ENCODE peak calls at places on chromosomes 5 and 9, in five cellular contexts. D, F, I, V and L are unnamed samples.
A peak's percentile ranks its signal among the peaks of the same experiment; 100 is the strongest.

GRCh38 chr9:92798358-92798757 is 33.7 kb upstream of the BICD2 start:
- DNase-seq in D (no peak), F (no peak), I (no peak), V (no peak), L (no peak)

GRCh38 chr5:106202035-106202434 is 1468.7 kb downstream of the EFNA5 start:
- DNase-seq in D (no peak), F (no peak), I (no peak), V (no peak), L (no peak)

GRCh38 chr9:109229682-109230081 is 62.6 kb upstream of the FRRS1L start:
- DNase-seq in D (no peak), F (no peak), I (no peak), V (no peak), L (no peak)

GRCh38 chr9:80928697-80929096 is 760.6 kb downstream of the TLE1 start:
- DNase-seq in D (no peak), F (no peak), I (no peak), V (no peak), L (no peak)

GRCh38 chr9:89359018-89359417 is 40.7 kb downstream of the SECISBP2 start:
- DNase-seq in D (no peak), F (no peak), I (no peak), V (no peak), L (no peak)

GRCh38 chr9:134536101-134536900 is 105.3 kb upstream of the COL5A1 start:
- DNase-seq in D (no peak), F (no peak), I (peak; percentile 72), V (no peak), L (no peak)

GRCh38 chr9:113659039-113659438 is 195.5 kb downstream of the RGS3 start:
- DNase-seq in D (no peak), F (no peak), I (no peak), V (no peak), L (no peak)

GRCh38 chr5:81965510-81965909 is 6.3 kb upstream of the ATG10 start:
- DNase-seq in D (no peak), F (no peak), I (no peak), V (no peak), L (no peak)

GRCh38 chr5:61790678-61791077 is 458.6 kb downstream of the ZSWIM6 start:
- DNase-seq in D (peak; percentile 45), F (peak; percentile 43), I (no peak), V (no peak), L (no peak)

DNA sequence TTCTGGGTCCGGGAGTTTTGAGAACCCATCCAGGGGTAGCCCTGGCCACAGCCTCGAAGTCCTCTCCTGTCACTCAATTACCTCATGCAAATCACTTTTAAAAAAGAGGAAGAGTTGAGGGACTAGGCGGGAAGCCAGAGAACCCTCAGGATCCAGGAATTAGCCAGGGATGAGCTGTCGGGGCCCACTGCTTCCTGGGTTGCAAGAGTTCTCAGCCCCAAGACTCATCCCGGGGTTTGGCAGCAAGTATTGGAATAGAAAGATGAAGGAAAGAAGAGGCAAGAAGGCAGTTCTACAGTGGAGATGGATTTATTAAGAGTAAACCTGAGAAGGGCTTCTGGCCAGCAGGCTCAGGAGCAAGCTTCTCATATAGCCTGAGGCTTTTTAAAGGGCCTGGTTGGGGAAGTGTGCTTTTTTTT is 25.6 kb downstream of the C9orf50 start:
- DNase-seq in D (no peak), F (no peak), I (no peak), V (no peak), L (no peak)
- H3K4me1 ChIP-seq in D (peaks cover 5% of the 10 kb centered on the region), F (peaks cover 93% of the 10 kb centered on the region), I (peaks cover 9% of the 10 kb centered on the region), V (peaks cover 6% of the 10 kb centered on the region), L (no peaks in the 10 kb centered on the region)

DNA sequence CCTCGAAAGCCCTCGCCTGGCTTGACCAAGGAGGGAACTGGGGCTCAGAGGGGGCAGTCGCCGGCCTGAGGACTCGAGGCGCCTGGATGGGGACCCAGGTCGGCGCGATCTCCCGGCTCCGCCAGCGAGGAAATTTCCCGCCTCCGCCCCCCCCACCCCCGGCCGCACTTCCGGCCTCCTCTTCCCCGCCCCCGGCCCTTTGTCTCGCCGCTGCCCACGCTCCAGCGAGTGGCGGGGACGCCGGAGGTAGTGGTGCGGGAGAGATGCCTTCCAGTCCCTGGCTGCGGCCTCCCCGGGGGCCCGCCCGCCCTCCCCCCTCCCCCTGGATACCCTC is 441 bp upstream of the GPRIN1 start:
- DNase-seq in D (no peak), F (no peak), I (no peak), V (no peak), L (no peak)
- H3K4me3 ChIP-seq in D (peak overlapping the region; percentile 69), F (peak overlapping the region; percentile 74), I (peak overlapping the region; percentile 84), V (peak overlapping the region; percentile 73), L (peak overlapping the region; percentile 68)

GRCh38 chr9:114895605-114896004 is 34.8 kb downstream of the TNFSF8 start:
- DNase-seq in D (no peak), F (no peak), I (no peak), V (no peak), L (no peak)

GRCh38 chr9:114894801-114895433 is 35.5 kb downstream of the TNFSF8 start:
- DNase-seq in D (no peak), F (no peak), I (peak; percentile 83), V (no peak), L (no peak)

GRCh38 chr9:114894206-114894605 is 36.2 kb downstream of the TNFSF8 start:
- DNase-seq in D (no peak), F (no peak), I (no peak), V (no peak), L (no peak)

GRCh38 chr9:114893221-114893620 is 37.2 kb downstream of the TNFSF8 start:
- DNase-seq in D (no peak), F (no peak), I (no peak), V (no peak), L (no peak)

DNA sequence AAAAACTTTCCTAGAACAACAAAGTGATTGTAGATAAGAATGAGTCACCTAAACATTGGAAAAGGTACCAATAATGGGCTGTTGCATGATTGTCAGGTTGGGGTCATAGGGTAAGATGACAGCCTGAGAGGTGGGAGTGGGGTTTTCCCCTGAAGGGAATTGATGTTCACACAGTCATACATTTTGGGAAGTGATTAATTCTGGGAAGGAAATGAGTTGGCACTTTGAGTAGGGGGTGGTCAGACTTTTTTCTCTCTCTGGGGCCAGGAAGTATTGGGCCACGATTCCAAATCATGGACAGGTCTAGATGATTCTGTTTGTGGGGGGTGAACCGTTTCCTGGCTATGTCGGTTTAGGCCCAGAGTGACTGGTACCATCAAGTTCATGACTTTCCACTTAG is 36.8 kb downstream of the TNFSF8 start:
- DNase-seq in D (no peak), F (no peak), I (no peak), V (no peak), L (no peak)
- H3K27ac ChIP-seq in D (no peak overlapping the region), F (no peak overlapping the region), I (peak overlapping the region; percentile 79), V (no peak overlapping the region), L (no peak overlapping the region)

DNA sequence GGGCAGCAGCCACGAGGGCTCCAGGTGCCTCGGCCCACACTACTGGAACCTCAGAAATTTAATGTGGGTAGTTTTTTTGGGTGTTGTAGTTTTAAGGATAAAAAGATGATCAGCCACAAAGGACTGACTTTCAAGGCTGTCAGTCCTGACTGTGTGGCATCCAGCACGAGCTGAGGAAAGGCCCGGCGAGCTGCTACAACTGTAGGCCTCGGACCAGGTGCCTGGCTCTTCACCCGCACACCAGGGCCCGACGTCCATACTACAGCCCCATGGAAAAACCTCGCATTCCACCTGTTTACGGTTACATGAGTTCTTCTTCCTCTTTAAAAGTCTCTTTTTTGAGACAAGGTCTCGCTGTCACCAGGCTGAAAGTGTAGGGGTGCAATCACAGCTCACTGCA is 2.6 kb downstream of the CLPTM1L start:
- DNase-seq in D (no peak), F (no peak), I (no peak), V (no peak), L (no peak)
- H3K4me1 ChIP-seq in D (peaks cover 12% of the 10 kb centered on the region), F (peaks cover 22% of the 10 kb centered on the region), I (peaks cover 16% of the 10 kb centered on the region), V (peaks cover 14% of the 10 kb centered on the region), L (peaks cover 25% of the 10 kb centered on the region)